ENCODE peak calls at places on chromosome 7, in four cellular contexts. I is H9, O is kidney, V is fibroblast of lung. U is an unnamed sample.

GRCh38 chr7:117202511-117202910 is 120.3 kb downstream of the WNT2 start:
- DNase-seq in I (no peak), O (no peak), V (no peak), U (no peak)

GRCh38 chr7:127708788-127709187 is 56.8 kb downstream of the SND1 start:
- DNase-seq in V (peak; percentile 72), I (peak; percentile 62), O (no peak), U (peak; percentile 79)

GRCh38 chr7:74452748-74453320 is 872 bp upstream of the GTF2IRD1 start:
- DNase-seq in I (no peak), V (peak; percentile 30), O (peak; percentile 89), U (peak; percentile 81)

GRCh38 chr7:99563650-99564049 is 5.2 kb downstream of the ZNF655 start:
- DNase-seq in V (peak; percentile 89), I (no peak), O (no peak), U (no peak)

GRCh38 chr7:141686074-141686473 is 15.9 kb downstream of the DENND11 start:
- DNase-seq in I (no peak), V (no peak), O (no peak), U (no peak)

GRCh38 chr7:106009511-106010226 is 46.6 kb downstream of the CDHR3 start:
- DNase-seq in I (peak; percentile 97), V (peak; percentile 94), O (peak; percentile 94), U (peak; percentile 90)

GRCh38 chr7:155336812-155337602 is 39.3 kb downstream of the INSIG1 start:
- DNase-seq in O (no peak), V (no peak), I (no peak), U (no peak)

GRCh38 chr7:125670926-125671572 is 741.4 kb upstream of the POT1 start:
- DNase-seq in I (no peak), V (peak; percentile 28), O (no peak), U (no peak)

GRCh38 chr7:70502117-70502516 is 629.8 kb upstream of the GALNT17 start:
- DNase-seq in I (no peak), V (no peak), O (no peak), U (no peak)

GRCh38 chr7:28672397-28672797 is 260.1 kb downstream of the CREB5 start:
- DNase-seq in O (no peak), I (no peak), V (peak; percentile 18), U (no peak)

GRCh38 chr7:86786376-86786775 is 142.7 kb downstream of the GRM3 start:
- DNase-seq in O (peak; percentile 53), I (no peak), V (no peak), U (no peak)

GRCh38 chr7:7496326-7496725 is 39.3 kb downstream of the COL28A1 start:
- DNase-seq in O (no peak), V (peak; percentile 76), I (no peak), U (no peak)

GRCh38 chr7:135743907-135744789 is 4.5 kb downstream of the FAM180A start:
- DNase-seq in O (no peak), I (no peak), V (peak; percentile 90), U (no peak)

GRCh38 chr7:92632791-92633190 is 42.6 kb upstream of the FAM133B start:
- DNase-seq in V (no peak), O (no peak), I (no peak), U (no peak)
- H3K9ac ChIP-seq in V (no peak overlapping the region), O (no peak overlapping the region), I (no peak overlapping the region), U (no peak overlapping the region)

GRCh38 chr7:37342665-37343471 is 105.8 kb downstream of the ELMO1 start:
- DNase-seq in V (no peak), O (no peak), I (no peak), U (peak; percentile 27)

GRCh38 chr7:37342170-37342569 is 106.5 kb downstream of the ELMO1 start:
- DNase-seq in O (no peak), I (no peak), V (no peak), U (no peak)

GRCh38 chr7:37344886-37345579 is 103.6 kb downstream of the ELMO1 start:
- DNase-seq in O (no peak), V (no peak), I (no peak), U (no peak)

GRCh38 chr7:37337522-37337921 is 111.1 kb downstream of the ELMO1 start:
- DNase-seq in O (no peak), V (no peak), I (no peak), U (no peak)

GRCh38 chr7:37341033-37341630 is 107.5 kb downstream of the ELMO1 start:
- DNase-seq in I (no peak), V (no peak), O (no peak), U (no peak)
- H3K4me1 ChIP-seq in I (no peaks in the 10 kb centered on the region), V (no peaks in the 10 kb centered on the region), O (no peaks in the 10 kb centered on the region), U (no peaks in the 10 kb centered on the region)

GRCh38 chr7:13988765-13989137 is 715 bp downstream of the ETV1 start:
- DNase-seq in O (no peak), V (peak; percentile 44), I (peak; percentile 58), U (peak; percentile 19)
- H3K9ac ChIP-seq in O (peak overlapping the region; percentile 70), V (peak overlapping the region; percentile 90), I (peak overlapping the region; percentile 88), U (no peak overlapping the region)

DNA sequence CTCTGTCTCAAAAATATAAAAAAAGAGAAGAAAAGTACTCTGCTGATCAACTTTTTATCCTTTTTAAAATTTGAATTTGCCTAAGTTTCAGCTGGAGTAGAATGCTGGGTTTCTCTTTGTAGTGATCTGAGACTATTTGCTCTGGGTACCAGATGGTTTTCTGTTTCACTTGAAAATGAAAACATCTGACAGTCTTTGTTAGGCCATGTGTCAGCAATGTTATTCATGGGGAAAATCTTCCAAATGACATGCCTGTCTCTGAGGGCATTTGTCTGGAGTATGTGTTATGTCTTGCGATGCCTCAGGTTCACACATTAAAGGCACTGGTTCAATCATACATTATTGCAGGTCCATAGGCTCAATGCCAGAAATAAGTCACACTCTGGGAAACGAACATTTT is 175.3 kb upstream of the TMEM229A start:
- DNase-seq in O (no peak), V (no peak), I (no peak), U (no peak)
- H3K4me1 ChIP-seq in O (no peaks in the 10 kb centered on the region), V (no peaks in the 10 kb centered on the region), I (no peaks in the 10 kb centered on the region), U (no peaks in the 10 kb centered on the region)

DNA sequence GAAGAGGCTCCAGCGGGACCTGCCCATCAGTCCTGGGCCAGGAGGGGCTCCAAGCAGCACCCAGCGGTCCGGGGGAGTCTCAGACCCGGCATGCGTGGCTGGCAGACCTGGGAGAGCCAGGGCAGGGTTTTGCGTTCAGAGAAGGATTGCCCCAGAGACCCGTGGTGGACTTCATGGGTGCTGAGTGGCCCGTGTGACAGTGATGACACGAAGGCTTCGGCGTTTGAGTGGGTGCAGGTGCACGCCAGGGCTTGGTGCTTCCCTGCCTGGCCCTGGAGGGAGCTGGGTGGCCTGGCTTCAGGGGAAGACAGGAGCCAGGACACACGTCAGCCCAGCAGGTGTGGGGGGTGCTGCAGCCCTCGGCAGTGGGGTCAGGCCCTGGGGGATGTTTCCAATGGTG is 13.9 kb downstream of the ORAI2 start:
- DNase-seq in O (no peak), I (no peak), V (no peak), U (no peak)
- H3K9ac ChIP-seq in O (no peak overlapping the region), I (no peak overlapping the region), V (no peak overlapping the region), U (no peak overlapping the region)

DNA sequence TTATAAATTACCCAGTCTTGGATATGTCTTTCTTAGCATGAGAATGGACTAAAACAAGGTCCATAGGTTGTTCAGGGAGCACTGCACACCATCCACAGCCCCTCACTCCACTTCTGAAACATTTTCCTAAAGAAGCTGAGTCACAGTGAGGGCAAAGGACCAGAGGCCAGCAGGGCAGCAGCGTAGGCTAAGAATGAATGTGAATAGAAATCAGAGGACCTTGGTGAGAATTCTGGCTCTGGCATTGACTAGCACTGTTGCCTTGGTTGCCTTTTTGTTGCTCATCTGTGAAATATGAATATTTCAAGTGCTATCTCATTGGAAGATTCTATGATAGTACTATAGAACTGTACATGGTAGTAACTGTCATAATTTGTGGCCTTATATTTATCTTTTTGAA is 41.7 kb upstream of the TOMM7 start:
- DNase-seq in V (peak; percentile 33), I (no peak), O (no peak), U (no peak)
- H3K4me1 ChIP-seq in V (peaks cover 35% of the 10 kb centered on the region), I (peaks cover 2% of the 10 kb centered on the region), O (no peaks in the 10 kb centered on the region), U (no peaks in the 10 kb centered on the region)

GRCh38 chr7:2105917-2106316 is 126.8 kb downstream of the MAD1L1 start:
- DNase-seq in I (peak; percentile 85), O (no peak), V (no peak), U (no peak)

GRCh38 chr7:2106506-2106905 is 126.2 kb downstream of the MAD1L1 start:
- DNase-seq in O (no peak), V (no peak), I (no peak), U (no peak)

GRCh38 chr7:2105280-2105679 is 127.5 kb downstream of the MAD1L1 start:
- DNase-seq in I (no peak), O (no peak), V (no peak), U (no peak)

GRCh38 chr7:2107386-2108085 is 125.2 kb downstream of the MAD1L1 start:
- DNase-seq in V (no peak), I (no peak), O (no peak), U (no peak)

GRCh38 chr7:2106920-2107319 is 125.8 kb downstream of the MAD1L1 start:
- DNase-seq in O (no peak), V (peak; percentile 69), I (peak; percentile 61), U (no peak)
- H3K9ac ChIP-seq in O (no peak overlapping the region), V (no peak overlapping the region), I (no peak overlapping the region), U (no peak overlapping the region)

GRCh38 chr7:130303982-130304381 is 11.0 kb downstream of the CPA4 start:
- DNase-seq in I (no peak), O (no peak), V (no peak), U (no peak)

GRCh38 chr7:130302649-130303048 is 9.7 kb downstream of the CPA4 start:
- DNase-seq in V (no peak), I (no peak), O (no peak), U (no peak)

GRCh38 chr7:130301606-130302005 is 8.6 kb downstream of the CPA4 start:
- DNase-seq in I (no peak), O (no peak), V (no peak), U (no peak)

GRCh38 chr7:130303127-130303526 is 10.2 kb downstream of the CPA4 start:
- DNase-seq in O (no peak), I (no peak), V (no peak), U (no peak)

DNA sequence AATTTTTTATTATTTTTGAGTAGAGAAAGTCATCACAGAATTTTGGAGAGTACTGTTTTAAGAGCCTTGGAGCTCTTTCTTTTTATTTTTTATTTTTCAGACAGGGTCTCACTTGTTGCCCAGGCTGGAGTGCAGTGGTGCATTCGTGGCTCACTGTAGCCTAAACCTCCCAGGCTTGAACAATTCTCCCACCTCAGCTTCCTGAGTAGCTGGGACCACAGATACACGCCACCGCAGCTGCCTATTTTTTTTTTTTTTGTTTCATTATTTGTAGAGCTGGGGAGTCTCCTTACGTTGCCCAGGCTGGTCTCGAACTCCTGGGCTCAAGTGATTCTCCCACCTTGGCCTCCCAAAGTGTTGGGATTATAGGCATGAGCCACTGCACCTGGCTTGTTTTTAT is 10.6 kb downstream of the CPA4 start:
- DNase-seq in I (no peak), O (no peak), V (no peak), U (no peak)
- H3K4me1 ChIP-seq in I (no peaks in the 10 kb centered on the region), O (no peaks in the 10 kb centered on the region), V (no peaks in the 10 kb centered on the region), U (no peaks in the 10 kb centered on the region)

U was measured in colonic mucosa.